ENCODE peak calls at places on chromosome 11, in nine cellular contexts. One of them, this sample, is unnamed.

GRCh38 chr11:30333405-30333804 is 10.5 kb downstream of the ARL14EP start:
- DNase-seq in brain microvascular endothelial cell: no peak
- DNase-seq in cardiac muscle cell: no peak
- DNase-seq in GM23338: peak
- DNase-seq in thoracic aorta: no peak
- DNase-seq in CD4-positive, alpha-beta T cell: no peak
- DNase-seq in HL-60: no peak
- DNase-seq in tibial artery: no peak
- DNase-seq in tibial nerve: no peak
- DNase-seq in this sample: no peak

GRCh38 chr11:27514076-27514475 is 7.5 kb upstream of the LIN7C start:
- DNase-seq in brain microvascular endothelial cell: no peak
- DNase-seq in CD4-positive, alpha-beta T cell: no peak
- DNase-seq in GM23338: no peak
- DNase-seq in cardiac muscle cell: no peak
- DNase-seq in tibial artery: no peak
- DNase-seq in thoracic aorta: no peak
- DNase-seq in tibial nerve: no peak
- DNase-seq in HL-60: no peak
- DNase-seq in this sample: no peak

GRCh38 chr11:20671856-20672546 is 2.6 kb downstream of the NELL1 start:
- DNase-seq in HL-60: no peak
- DNase-seq in CD4-positive, alpha-beta T cell: no peak
- DNase-seq in tibial nerve: no peak
- DNase-seq in tibial artery: no peak
- DNase-seq in thoracic aorta: no peak
- DNase-seq in GM23338: peak
- DNase-seq in cardiac muscle cell: peak
- DNase-seq in brain microvascular endothelial cell: no peak
- DNase-seq in this sample: no peak

GRCh38 chr11:97079244-97079643 is 689.4 kb downstream of the JRKL start:
- DNase-seq in CD4-positive, alpha-beta T cell: no peak
- DNase-seq in tibial artery: no peak
- DNase-seq in tibial nerve: no peak
- DNase-seq in HL-60: no peak
- DNase-seq in thoracic aorta: no peak
- DNase-seq in GM23338: no peak
- DNase-seq in cardiac muscle cell: no peak
- DNase-seq in brain microvascular endothelial cell: no peak
- DNase-seq in this sample: no peak

GRCh38 chr11:10329935-10330334 is 25.1 kb downstream of the ADM start:
- DNase-seq in thoracic aorta: no peak
- DNase-seq in cardiac muscle cell: peak
- DNase-seq in tibial nerve: no peak
- DNase-seq in tibial artery: no peak
- DNase-seq in CD4-positive, alpha-beta T cell: no peak
- DNase-seq in GM23338: no peak
- DNase-seq in brain microvascular endothelial cell: peak
- DNase-seq in HL-60: no peak
- DNase-seq in this sample: no peak

GRCh38 chr11:125297346-125297910 is 132.9 kb downstream of the PKNOX2 start:
- DNase-seq in brain microvascular endothelial cell: no peak
- DNase-seq in tibial artery: no peak
- DNase-seq in HL-60: no peak
- DNase-seq in thoracic aorta: no peak
- DNase-seq in tibial nerve: no peak
- DNase-seq in GM23338: no peak
- DNase-seq in cardiac muscle cell: no peak
- DNase-seq in CD4-positive, alpha-beta T cell: no peak
- DNase-seq in this sample: no peak

GRCh38 chr11:35166369-35167360 is 27.7 kb downstream of the CD44 start:
- DNase-seq in thoracic aorta: peak
- DNase-seq in HL-60: no peak
- DNase-seq in brain microvascular endothelial cell: peak
- DNase-seq in tibial artery: peak
- DNase-seq in tibial nerve: no peak
- DNase-seq in GM23338: no peak
- DNase-seq in CD4-positive, alpha-beta T cell: no peak
- DNase-seq in cardiac muscle cell: peak
- DNase-seq in this sample: peak

GRCh38 chr11:35236667-35237003 is 97.7 kb downstream of the CD44 start:
- DNase-seq in cardiac muscle cell: peak
- DNase-seq in thoracic aorta: no peak
- DNase-seq in brain microvascular endothelial cell: peak
- DNase-seq in tibial nerve: no peak
- DNase-seq in GM23338: no peak
- DNase-seq in HL-60: peak
- DNase-seq in tibial artery: no peak
- DNase-seq in CD4-positive, alpha-beta T cell: no peak
- DNase-seq in this sample: no peak

GRCh38 chr11:72989727-72990126 is 152.4 kb downstream of the FCHSD2 start:
- DNase-seq in cardiac muscle cell: peak
- DNase-seq in tibial nerve: no peak
- DNase-seq in thoracic aorta: no peak
- DNase-seq in HL-60: peak
- DNase-seq in brain microvascular endothelial cell: no peak
- DNase-seq in GM23338: no peak
- DNase-seq in CD4-positive, alpha-beta T cell: no peak
- DNase-seq in tibial artery: no peak
- DNase-seq in this sample: no peak

GRCh38 chr11:16881074-16881709 is 133.0 kb downstream of the PLEKHA7 start:
- DNase-seq in tibial artery: no peak
- DNase-seq in thoracic aorta: no peak
- DNase-seq in CD4-positive, alpha-beta T cell: no peak
- DNase-seq in cardiac muscle cell: peak
- DNase-seq in HL-60: peak
- DNase-seq in tibial nerve: no peak
- DNase-seq in GM23338: peak
- DNase-seq in brain microvascular endothelial cell: peak
- DNase-seq in this sample: no peak
- H3K27ac ChIP-seq in tibial artery: no peak
- H3K27ac ChIP-seq in thoracic aorta: no peak
- H3K27ac ChIP-seq in CD4-positive, alpha-beta T cell: no peak
- H3K27ac ChIP-seq in cardiac muscle cell: peak
- H3K27ac ChIP-seq in HL-60: no peak
- H3K27ac ChIP-seq in tibial nerve: peak
- H3K27ac ChIP-seq in GM23338: no peak
- H3K27ac ChIP-seq in brain microvascular endothelial cell: no peak
- H3K27ac ChIP-seq in this sample: no peak

DNA sequence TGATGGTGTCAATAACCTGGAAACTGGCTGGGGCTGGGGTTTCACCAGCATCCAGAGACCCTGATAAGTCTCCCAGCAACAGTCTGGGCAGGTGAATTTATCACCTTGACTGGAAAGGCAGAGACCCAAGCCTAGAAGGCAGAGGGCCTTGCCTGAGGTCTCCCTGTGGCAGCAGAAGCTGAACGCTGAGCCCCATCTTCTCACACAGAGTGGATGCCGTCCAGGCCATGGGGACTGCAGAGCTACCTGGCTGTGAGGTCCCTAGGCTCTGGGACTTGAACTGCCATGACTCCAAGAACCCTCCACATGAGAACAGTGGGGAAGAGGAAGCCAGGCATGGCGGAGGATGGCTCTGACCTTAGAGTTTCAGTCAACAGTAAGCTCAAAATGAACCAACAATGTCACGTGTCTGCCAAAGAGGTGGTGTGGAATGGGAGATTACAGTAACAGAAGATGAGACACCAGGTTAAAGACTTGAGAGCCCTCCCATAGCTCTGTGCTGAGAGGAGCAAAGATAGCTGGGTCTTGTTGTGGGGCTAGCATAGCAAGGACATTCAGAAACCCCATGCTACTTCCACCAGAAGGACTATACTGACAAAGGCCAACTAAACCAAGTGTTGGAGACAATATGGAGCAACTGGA is 79.1 kb upstream of the LINC01488 start:
- DNase-seq in HL-60: no peak
- DNase-seq in tibial artery: no peak
- DNase-seq in thoracic aorta: no peak
- DNase-seq in cardiac muscle cell: no peak
- DNase-seq in tibial nerve: no peak
- DNase-seq in GM23338: no peak
- DNase-seq in CD4-positive, alpha-beta T cell: no peak
- DNase-seq in brain microvascular endothelial cell: no peak
- DNase-seq in this sample: no peak
- H3K27ac ChIP-seq in HL-60: peak
- H3K27ac ChIP-seq in tibial artery: no peak
- H3K27ac ChIP-seq in thoracic aorta: no peak
- H3K27ac ChIP-seq in cardiac muscle cell: no peak
- H3K27ac ChIP-seq in tibial nerve: no peak
- H3K27ac ChIP-seq in GM23338: no peak
- H3K27ac ChIP-seq in CD4-positive, alpha-beta T cell: no peak
- H3K27ac ChIP-seq in brain microvascular endothelial cell: no peak
- H3K27ac ChIP-seq in this sample: no peak

GRCh38 chr11:86671386-86672006 is 920 bp downstream of the ME3 start:
- DNase-seq in GM23338: peak
- DNase-seq in HL-60: no peak
- DNase-seq in tibial nerve: peak
- DNase-seq in thoracic aorta: no peak
- DNase-seq in tibial artery: peak
- DNase-seq in brain microvascular endothelial cell: no peak
- DNase-seq in CD4-positive, alpha-beta T cell: no peak
- DNase-seq in cardiac muscle cell: peak
- DNase-seq in this sample: no peak
- H3K27ac ChIP-seq in GM23338: no peak
- H3K27ac ChIP-seq in HL-60: no peak
- H3K27ac ChIP-seq in tibial nerve: peak
- H3K27ac ChIP-seq in thoracic aorta: peak
- H3K27ac ChIP-seq in tibial artery: peak
- H3K27ac ChIP-seq in brain microvascular endothelial cell: peak
- H3K27ac ChIP-seq in CD4-positive, alpha-beta T cell: no peak
- H3K27ac ChIP-seq in cardiac muscle cell: no peak
- H3K27ac ChIP-seq in this sample: peak

GRCh38 chr11:95364324-95365295 is 133.6 kb upstream of the SESN3 start:
- DNase-seq in thoracic aorta: no peak
- DNase-seq in CD4-positive, alpha-beta T cell: no peak
- DNase-seq in tibial nerve: no peak
- DNase-seq in HL-60: no peak
- DNase-seq in tibial artery: no peak
- DNase-seq in GM23338: no peak
- DNase-seq in cardiac muscle cell: peak
- DNase-seq in brain microvascular endothelial cell: peak
- DNase-seq in this sample: no peak
- H3K27ac ChIP-seq in thoracic aorta: no peak
- H3K27ac ChIP-seq in CD4-positive, alpha-beta T cell: no peak
- H3K27ac ChIP-seq in tibial nerve: no peak
- H3K27ac ChIP-seq in HL-60: peak
- H3K27ac ChIP-seq in tibial artery: peak
- H3K27ac ChIP-seq in GM23338: no peak
- H3K27ac ChIP-seq in cardiac muscle cell: no peak
- H3K27ac ChIP-seq in brain microvascular endothelial cell: no peak
- H3K27ac ChIP-seq in this sample: no peak

GRCh38 chr11:4704054-4704789 is at the start of gene MMP26:
- DNase-seq in HL-60: no peak
- DNase-seq in tibial nerve: no peak
- DNase-seq in tibial artery: no peak
- DNase-seq in GM23338: peak
- DNase-seq in cardiac muscle cell: no peak
- DNase-seq in thoracic aorta: no peak
- DNase-seq in brain microvascular endothelial cell: no peak
- DNase-seq in CD4-positive, alpha-beta T cell: no peak
- DNase-seq in this sample: no peak
- H3K27ac ChIP-seq in HL-60: no peak
- H3K27ac ChIP-seq in tibial nerve: no peak
- H3K27ac ChIP-seq in tibial artery: peak
- H3K27ac ChIP-seq in GM23338: peak
- H3K27ac ChIP-seq in cardiac muscle cell: no peak
- H3K27ac ChIP-seq in thoracic aorta: no peak
- H3K27ac ChIP-seq in brain microvascular endothelial cell: no peak
- H3K27ac ChIP-seq in CD4-positive, alpha-beta T cell: no peak
- H3K27ac ChIP-seq in this sample: no peak

GRCh38 chr11:74169736-74170458 is 905 bp downstream of the C2CD3 start:
- DNase-seq in cardiac muscle cell: no peak
- DNase-seq in GM23338: no peak
- DNase-seq in tibial nerve: no peak
- DNase-seq in tibial artery: no peak
- DNase-seq in HL-60: peak
- DNase-seq in CD4-positive, alpha-beta T cell: no peak
- DNase-seq in thoracic aorta: no peak
- DNase-seq in brain microvascular endothelial cell: no peak
- DNase-seq in this sample: no peak

GRCh38 chr11:74175923-74176322 is 4.8 kb downstream of the PPME1 start:
- DNase-seq in cardiac muscle cell: no peak
- DNase-seq in GM23338: no peak
- DNase-seq in brain microvascular endothelial cell: no peak
- DNase-seq in tibial nerve: no peak
- DNase-seq in thoracic aorta: no peak
- DNase-seq in tibial artery: no peak
- DNase-seq in CD4-positive, alpha-beta T cell: no peak
- DNase-seq in HL-60: no peak
- DNase-seq in this sample: no peak

GRCh38 chr11:74168838-74169237 is 2.0 kb downstream of the C2CD3 start:
- DNase-seq in brain microvascular endothelial cell: no peak
- DNase-seq in cardiac muscle cell: no peak
- DNase-seq in GM23338: no peak
- DNase-seq in thoracic aorta: no peak
- DNase-seq in CD4-positive, alpha-beta T cell: no peak
- DNase-seq in tibial nerve: no peak
- DNase-seq in tibial artery: no peak
- DNase-seq in HL-60: no peak
- DNase-seq in this sample: no peak

GRCh38 chr11:74171630-74172465 is 759 bp downstream of the PPME1 start:
- DNase-seq in tibial artery: no peak
- DNase-seq in CD4-positive, alpha-beta T cell: no peak
- DNase-seq in cardiac muscle cell: no peak
- DNase-seq in tibial nerve: no peak
- DNase-seq in HL-60: no peak
- DNase-seq in thoracic aorta: no peak
- DNase-seq in brain microvascular endothelial cell: no peak
- DNase-seq in GM23338: no peak
- DNase-seq in this sample: no peak

DNA sequence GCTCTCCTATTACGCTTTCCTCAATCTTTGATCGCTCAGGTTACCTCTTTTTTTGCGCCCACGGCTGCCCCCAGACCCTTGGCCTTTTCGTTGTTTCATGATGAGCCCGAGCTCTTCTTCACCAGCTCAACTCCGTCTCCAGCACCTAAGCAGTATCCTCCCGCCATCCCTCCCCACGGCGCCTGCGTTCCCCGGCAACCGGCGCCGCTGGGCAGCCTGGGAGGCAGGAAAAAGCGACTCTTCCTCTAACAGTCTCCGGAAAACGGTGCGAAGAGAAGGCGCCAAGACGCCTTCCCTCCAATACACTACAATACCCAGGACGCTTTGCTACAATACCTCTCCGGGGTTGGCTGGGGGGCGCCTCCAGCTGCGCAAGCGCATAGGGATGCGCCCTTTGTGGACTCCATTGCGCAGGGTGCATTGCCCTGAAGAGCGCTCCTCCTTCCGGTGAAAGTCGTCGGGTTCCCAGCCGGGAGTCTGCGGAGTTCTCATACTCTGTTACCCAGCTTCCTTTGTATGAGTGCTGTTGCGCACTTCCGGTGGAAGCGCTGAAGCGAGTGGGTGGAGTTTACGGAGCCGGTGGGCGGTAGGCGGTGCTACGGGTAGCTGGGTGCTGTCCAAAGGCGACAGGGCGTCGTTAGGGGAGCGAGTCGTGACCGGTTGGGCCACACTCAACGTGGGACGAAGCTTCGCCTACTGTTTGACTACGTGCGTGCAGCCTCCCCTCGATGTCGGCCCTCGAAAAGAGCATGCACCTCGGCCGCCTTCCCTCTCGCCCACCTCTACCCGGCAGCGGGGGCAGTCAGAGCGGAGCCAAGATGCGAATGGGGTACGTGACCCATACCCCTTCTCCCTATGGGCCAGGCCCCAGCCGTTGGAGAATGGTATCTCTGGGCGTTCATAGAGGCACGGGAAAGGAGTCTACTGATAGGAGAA is at the start of the genes C2CD3 and PPME1:
- DNase-seq in GM23338: peak
- DNase-seq in tibial nerve: peak
- DNase-seq in CD4-positive, alpha-beta T cell: peak
- DNase-seq in tibial artery: peak
- DNase-seq in HL-60: peak
- DNase-seq in cardiac muscle cell: peak
- DNase-seq in thoracic aorta: peak
- DNase-seq in brain microvascular endothelial cell: peak
- DNase-seq in this sample: peak
- H3K27ac ChIP-seq in GM23338: peak
- H3K27ac ChIP-seq in tibial nerve: peak
- H3K27ac ChIP-seq in CD4-positive, alpha-beta T cell: peak
- H3K27ac ChIP-seq in tibial artery: peak
- H3K27ac ChIP-seq in HL-60: peak
- H3K27ac ChIP-seq in cardiac muscle cell: peak
- H3K27ac ChIP-seq in thoracic aorta: peak
- H3K27ac ChIP-seq in brain microvascular endothelial cell: peak
- H3K27ac ChIP-seq in this sample: peak